ENCODE peak calls at places on chromosomes 12 and 14, in ten cellular contexts. D is osteocyte; K is effector CD4-positive, alpha-beta T cell; E is anterior cingulate cortex; S is Caco-2; T is GM23248; I is COR-L47; V is stimulated activated naive CD8-positive, alpha-beta T cell treated with anti-CD3 and anti-CD28 coated beads, Interleukin-15, Interleukin-2, amounts not matched to agents 100 U/mL and 50 U/mL, for 24 hours; P is iPS-NIHi11; G is tibial nerve. A is an unnamed sample.

GRCh38 chr12:27081668-27082091 is 698 bp downstream of the C12orf71 start:
- DNase-seq in D (no peak), K (no peak), E (no peak), S (peak; percentile 42), T (peak; percentile 62), I (no peak), V (no peak), P (peak; percentile 42), G (no peak), A (no peak)

GRCh38 chr12:103144278-103144677 is 186.8 kb downstream of the ASCL1 start:
- DNase-seq in D (no peak), K (no peak), E (no peak), S (no peak), T (no peak), I (no peak), V (no peak), P (no peak), G (no peak), A (no peak)

GRCh38 chr12:65051196-65051595 is 69.9 kb downstream of the WIF1 start:
- DNase-seq in D (no peak), K (no peak), E (no peak), S (no peak), T (no peak), I (no peak), V (no peak), P (no peak), G (no peak), A (no peak)

GRCh38 chr14:80356413-80356812 is 145.1 kb upstream of the DIO2 start:
- DNase-seq in D (no peak), K (no peak), E (no peak), S (peak; percentile 21), T (peak; percentile 43), I (peak; percentile 21), V (no peak), P (no peak), G (no peak), A (no peak)

GRCh38 chr12:111597731-111598636 is 1.1 kb downstream of the ATXN2 start:
- DNase-seq in D (peak; percentile 85), K (peak; percentile 9), E (no peak), S (peak; percentile 65), T (peak; percentile 62), I (peak; percentile 33), V (peak; percentile 54), P (peak; percentile 62), G (no peak), A (peak; percentile 51)

GRCh38 chr12:132600048-132601032 is 10.0 kb downstream of the LRCOL1 start:
- DNase-seq in D (no peak), K (peak; percentile 23), E (no peak), S (peak; percentile 84), T (peak; percentile 83), I (peak; percentile 83), V (peak; percentile 57), P (peak; percentile 73), G (no peak), A (peak; percentile 54)

GRCh38 chr14:55540847-55541773 is 38.9 kb upstream of the KTN1 start:
- DNase-seq in D (no peak), K (no peak), E (no peak), S (no peak), T (peak; percentile 60), I (no peak), V (no peak), P (no peak), G (no peak), A (no peak)

GRCh38 chr14:88258026-88258425 is 65.0 kb downstream of the KCNK10 start:
- DNase-seq in D (no peak), K (no peak), E (no peak), S (no peak), T (no peak), I (no peak), V (no peak), P (no peak), G (no peak), A (no peak)

GRCh38 chr12:10632226-10632625 is 18.8 kb upstream of the MAGOHB start:
- DNase-seq in D (no peak), K (no peak), E (no peak), S (no peak), T (peak; percentile 70), I (no peak), V (no peak), P (no peak), G (no peak), A (no peak)

GRCh38 chr12:54033980-54034783 is 1.3 kb downstream of the HOXC5 start:
- DNase-seq in D (no peak), K (no peak), E (no peak), S (peak; percentile 39), T (peak; percentile 74), I (no peak), V (no peak), P (no peak), G (no peak), A (no peak)

GRCh38 chr14:98926802-98927201 is 345.2 kb downstream of the BCL11B start:
- DNase-seq in D (no peak), K (no peak), E (no peak), S (no peak), T (peak; percentile 33), I (no peak), V (no peak), P (no peak), G (no peak), A (no peak)

GRCh38 chr12:54535474-54535873 is 13.9 kb upstream of the PDE1B start:
- DNase-seq in D (no peak), K (no peak), E (no peak), S (no peak), T (no peak), I (no peak), V (no peak), P (no peak), G (no peak), A (no peak)

GRCh38 chr12:130880411-130880885 is 8.6 kb downstream of the RAN start:
- DNase-seq in D (no peak), K (no peak), E (no peak), S (no peak), T (peak; percentile 32), I (no peak), V (peak; percentile 16), P (no peak), G (no peak), A (no peak)

GRCh38 chr14:29553427-29553826 is 374.2 kb downstream of the PRKD1 start:
- DNase-seq in D (no peak), K (no peak), E (no peak), S (no peak), T (no peak), I (no peak), V (no peak), P (no peak), G (no peak), A (no peak)

GRCh38 chr14:104689620-104690265 is 325 bp downstream of the INF2 start:
- DNase-seq in D (no peak), K (no peak), E (no peak), S (no peak), T (peak; percentile 66), I (no peak), V (peak; percentile 47), P (peak; percentile 65), G (no peak), A (no peak)

GRCh38 chr14:97783001-97783400 is 985.8 kb downstream of the VRK1 start:
- DNase-seq in D (peak; percentile 42), K (no peak), E (no peak), S (no peak), T (no peak), I (no peak), V (no peak), P (no peak), G (no peak), A (no peak)

GRCh38 chr12:72017054-72017651 is 78.5 kb downstream of the TPH2 start:
- DNase-seq in D (peak; percentile 87), K (peak; percentile 30), E (peak; percentile 56), S (peak; percentile 78), T (peak; percentile 70), I (peak; percentile 82), V (peak; percentile 63), P (peak; percentile 76), G (peak; percentile 47), A (peak; percentile 65)

GRCh38 chr12:1500095-1500801 is 94.1 kb downstream of the FBXL14 start:
- DNase-seq in D (no peak), K (no peak), E (no peak), S (no peak), T (peak; percentile 87), I (no peak), V (no peak), P (no peak), G (peak; percentile 34), A (no peak)

GRCh38 chr14:74792249-74793039 is 29.3 kb downstream of the YLPM1 start:
- DNase-seq in D (no peak), K (no peak), E (no peak), S (no peak), T (peak; percentile 21), I (no peak), V (no peak), P (peak; percentile 23), G (no peak), A (no peak)

GRCh38 chr14:24232645-24233537 is at the start of gene GMPR2:
- DNase-seq in D (no peak), K (no peak), E (no peak), S (no peak), T (peak; percentile 54), I (no peak), V (no peak), P (peak; percentile 73), G (no peak), A (no peak)

GRCh38 chr14:102857444-102857843 is 65.0 kb upstream of the AMN start:
- DNase-seq in D (no peak), K (no peak), E (no peak), S (peak; percentile 62), T (no peak), I (no peak), V (no peak), P (no peak), G (no peak), A (no peak)

GRCh38 chr14:74459289-74459946 is 33.4 kb upstream of the SYNDIG1L start:
- DNase-seq in D (no peak), K (no peak), E (no peak), S (peak; percentile 61), T (peak; percentile 93), I (no peak), V (peak; percentile 54), P (peak; percentile 81), G (no peak), A (no peak)

GRCh38 chr12:6943719-6944380 is at the start of the genes C12orf57 and RNU7-1:
- DNase-seq in D (no peak), K (peak; percentile 56), E (peak; percentile 69), S (peak; percentile 92), T (peak; percentile 90), I (peak; percentile 76), V (peak; percentile 84), P (no peak), G (no peak), A (peak; percentile 78)

GRCh38 chr12:89379100-89379838 is 27.0 kb upstream of the DUSP6 start:
- DNase-seq in D (no peak), K (no peak), E (no peak), S (peak; percentile 88), T (no peak), I (no peak), V (no peak), P (no peak), G (no peak), A (no peak)

GRCh38 chr12:43069768-43070221 is 480.2 kb upstream of the PRICKLE1 start:
- DNase-seq in D (no peak), K (no peak), E (no peak), S (no peak), T (peak; percentile 73), I (no peak), V (no peak), P (no peak), G (no peak), A (no peak)

GRCh38 chr14:32014498-32014897 is 62.6 kb upstream of the ARHGAP5 start:
- DNase-seq in D (no peak), K (no peak), E (no peak), S (no peak), T (no peak), I (no peak), V (no peak), P (no peak), G (no peak), A (no peak)